ENCODE peak calls at places on chromosomes 2 and 18, in seven cellular contexts. K is SK-N-SH, F is PC-3, D is lower lobe of right lung, N is cardiac muscle cell, B is breast epithelium, T is heart left ventricle. E is an unnamed sample. For H3K36me3 and H3K4me1, the result is how much of the 10 kb centered on the place peaks cover.

GRCh38 chr2:82139979-82140611 is 1835.5 kb upstream of the LRRTM1 start:
- DNase-seq in K (no peak), F (peak), D (no peak), N (no peak), B (no peak), T (no peak), E (no peak)

GRCh38 chr2:69242651-69243051 is 144.4 kb downstream of the GFPT1 start:
- DNase-seq in K (no peak), F (no peak), D (no peak), N (no peak), B (no peak), T (no peak), E (peak)

GRCh38 chr2:28666496-28667184 is 85.0 kb upstream of the PPP1CB start:
- DNase-seq in K (no peak), F (no peak), D (no peak), N (no peak), B (no peak), T (no peak), E (no peak)

GRCh38 chr2:187541086-187542085 is 12.8 kb downstream of the TFPI start:
- DNase-seq in K (no peak), F (peak), D (no peak), N (no peak), B (no peak), T (no peak), E (peak)

GRCh38 chr2:240214790-240215675 is 74.6 kb upstream of the OTOS start:
- DNase-seq in K (no peak), F (no peak), D (no peak), N (no peak), B (peak), T (peak), E (no peak)

GRCh38 chr18:10055125-10055750 is 141.4 kb downstream of the VAPA start:
- DNase-seq in K (no peak), F (no peak), D (no peak), N (no peak), B (no peak), T (no peak), E (no peak)

GRCh38 chr2:1854747-1855146 is 110.4 kb upstream of the PXDN start:
- DNase-seq in K (peak), F (peak), D (no peak), N (peak), B (no peak), T (no peak), E (peak)

GRCh38 chr2:232385660-232386489 is 7.3 kb downstream of the ALPP start:
- DNase-seq in K (no peak), F (peak), D (peak), N (peak), B (no peak), T (peak), E (peak)

GRCh38 chr18:9392726-9393125 is 58.2 kb downstream of the TWSG1 start:
- DNase-seq in K (no peak), F (no peak), D (no peak), N (no peak), B (no peak), T (no peak), E (no peak)

GRCh38 chr2:143907801-143908200 is 612.1 kb downstream of the ZEB2 start:
- DNase-seq in K (no peak), F (no peak), D (no peak), N (no peak), B (no peak), T (no peak), E (no peak)

GRCh38 chr18:54717673-54718435 is 110.4 kb upstream of the RAB27B start:
- DNase-seq in K (peak), F (no peak), D (no peak), N (peak), B (no peak), T (no peak), E (no peak)

GRCh38 chr2:37560241-37560848 is 111.1 kb downstream of the CDC42EP3 start:
- DNase-seq in K (no peak), F (no peak), D (no peak), N (no peak), B (no peak), T (no peak), E (no peak)

GRCh38 chr2:9326975-9327374 is 96.4 kb downstream of the ITGB1BP1 start:
- DNase-seq in K (no peak), F (no peak), D (no peak), N (no peak), B (no peak), T (no peak), E (peak)

GRCh38 chr2:9327873-9328352 is 95.4 kb downstream of the ITGB1BP1 start:
- DNase-seq in K (no peak), F (peak), D (no peak), N (no peak), B (no peak), T (no peak), E (no peak)

GRCh38 chr2:9329497-9329896 is 93.8 kb downstream of the ITGB1BP1 start:
- DNase-seq in K (no peak), F (no peak), D (no peak), N (no peak), B (no peak), T (no peak), E (no peak)

GRCh38 chr2:9328931-9329330 is 94.4 kb downstream of the ITGB1BP1 start:
- DNase-seq in K (no peak), F (no peak), D (no peak), N (no peak), B (no peak), T (no peak), E (no peak)

GRCh38 chr2:9325428-9325827 is 97.9 kb downstream of the ITGB1BP1 start:
- DNase-seq in K (no peak), F (no peak), D (no peak), N (no peak), B (no peak), T (no peak), E (no peak)
- H3K36me3 ChIP-seq in K (half or more), F (half or more), D (under half), N (under half), B (under half), T (under half), E (under half)

DNA sequence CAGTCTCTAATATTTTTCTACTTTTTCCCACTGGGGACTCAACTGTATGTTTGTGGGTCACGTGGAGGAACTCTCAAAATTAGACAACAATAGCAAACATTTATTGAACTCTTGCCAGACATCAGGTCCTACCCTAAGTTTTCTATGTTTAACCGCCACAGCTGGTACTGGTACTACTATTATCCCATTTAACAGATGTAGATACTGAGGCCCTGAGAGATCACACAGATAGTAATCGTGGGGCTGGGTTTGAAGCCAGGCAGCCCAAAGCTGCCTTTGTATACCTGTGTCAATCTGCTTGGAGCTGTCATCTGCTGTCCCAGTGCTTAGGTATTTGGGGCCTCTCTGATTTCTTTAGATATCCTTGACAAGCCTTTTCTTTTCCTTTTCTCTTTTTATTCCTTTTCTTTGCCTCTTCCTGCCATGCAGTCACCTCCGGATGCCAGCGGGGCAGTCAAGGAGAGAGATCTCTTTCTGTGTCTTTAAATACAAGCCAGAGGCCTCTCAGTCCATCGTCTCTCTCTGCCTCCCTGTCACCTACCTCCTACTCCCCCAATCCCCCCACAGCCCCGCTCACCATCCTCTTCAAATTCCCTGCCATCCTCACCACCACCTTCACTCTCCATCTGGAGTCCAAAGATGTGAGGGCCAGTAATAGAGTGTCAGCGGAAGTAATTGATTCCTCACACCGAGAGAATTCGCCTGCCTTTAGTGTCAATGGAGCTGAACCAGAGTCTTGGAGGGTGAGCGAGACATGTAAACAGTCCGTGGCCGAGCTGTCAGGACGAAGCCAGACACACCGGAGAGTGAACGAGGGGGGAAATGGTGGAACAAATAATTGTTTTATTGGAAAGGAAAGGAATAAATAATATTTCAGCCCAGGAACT is 23.5 kb downstream of the NRP2 start:
- DNase-seq in K (no peak), F (no peak), D (no peak), N (no peak), B (no peak), T (no peak), E (no peak)
- H3K4me1 ChIP-seq in K (under half), F (under half), D (half or more), N (under half), B (under half), T (under half), E (half or more)

DNA sequence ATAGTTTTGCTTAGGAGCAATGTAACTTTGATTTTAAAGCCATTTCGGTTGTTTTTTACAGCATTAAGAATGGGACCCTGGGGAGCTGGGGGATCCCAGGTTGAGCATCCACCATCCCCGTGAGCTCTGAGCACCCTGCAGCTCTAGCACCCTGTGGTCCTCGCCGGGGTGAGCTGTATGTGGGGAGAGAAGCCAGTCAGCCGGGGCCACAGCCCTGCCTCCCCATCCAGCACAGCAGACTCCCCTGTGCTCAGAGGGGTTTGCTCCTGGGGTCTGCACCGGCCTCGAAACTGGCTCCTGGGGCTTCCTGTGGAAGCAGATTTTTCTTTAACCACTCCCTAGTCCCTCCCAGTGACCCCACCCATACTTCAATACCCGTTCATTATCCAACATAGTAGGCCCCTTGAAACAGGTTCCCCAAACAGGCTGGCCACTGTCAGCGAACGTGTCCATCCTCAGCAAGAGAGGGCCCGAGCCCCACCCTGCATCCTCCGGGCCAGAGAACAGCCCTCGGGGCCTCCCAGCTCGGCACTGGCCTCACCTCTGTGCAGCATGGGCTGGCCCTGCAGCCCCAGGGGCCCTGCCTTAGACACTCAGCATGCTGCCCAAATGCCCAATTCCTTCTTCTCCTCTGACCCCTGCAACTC is 1.2 kb downstream of the COL6A3 start:
- DNase-seq in K (no peak), F (no peak), D (no peak), N (no peak), B (no peak), T (no peak), E (peak)
- H3K4me3 ChIP-seq in K (no peak), F (no peak), D (peak), N (no peak), B (peak), T (peak), E (peak)

GRCh38 chr2:216172493-216172892 is 63.3 kb downstream of the XRCC5 start:
- DNase-seq in K (no peak), F (no peak), D (no peak), N (no peak), B (no peak), T (no peak), E (no peak)
- H3K36me3 ChIP-seq in K (half or more), F (half or more), D (half or more), N (under half), B (under half), T (half or more), E (half or more)

GRCh38 chr2:26246818-26247217 is 2.1 kb downstream of the HADHB start:
- DNase-seq in K (no peak), F (peak), D (no peak), N (no peak), B (no peak), T (no peak), E (no peak)

GRCh38 chr2:26255735-26256384 is 11.1 kb downstream of the HADHB start:
- DNase-seq in K (no peak), F (peak), D (no peak), N (no peak), B (no peak), T (no peak), E (no peak)

GRCh38 chr2:26249625-26250024 is 4.9 kb downstream of the HADHB start:
- DNase-seq in K (no peak), F (no peak), D (no peak), N (no peak), B (no peak), T (no peak), E (no peak)

DNA sequence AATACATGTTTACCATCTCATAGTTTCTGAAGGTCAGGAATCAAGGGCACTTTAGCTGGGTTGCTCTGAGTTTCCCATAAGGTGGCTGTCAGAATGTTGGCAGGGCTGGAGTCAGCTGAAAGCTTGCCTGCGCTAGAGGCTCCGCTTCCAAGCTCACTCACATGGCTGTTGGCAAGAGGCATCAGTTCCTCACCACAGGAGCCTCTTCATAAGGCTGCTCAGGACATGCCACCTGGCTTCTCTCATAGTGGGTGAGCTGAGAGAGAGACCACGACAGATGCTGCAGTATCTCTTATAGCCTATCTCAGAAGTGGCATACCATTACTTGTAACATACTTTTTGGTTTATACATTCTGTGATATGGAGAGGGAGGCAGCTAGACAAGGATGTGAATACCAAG is 7.2 kb downstream of the HADHB start:
- DNase-seq in K (no peak), F (no peak), D (no peak), N (peak), B (no peak), T (peak), E (no peak)
- H3K4me1 ChIP-seq in K (under half), F (under half), D (under half), N (under half), B (under half), T (under half), E (half or more)

GRCh38 chr18:35415511-35416427 is 38.6 kb upstream of the ZNF396 start:
- DNase-seq in K (no peak), F (no peak), D (no peak), N (no peak), B (no peak), T (no peak), E (peak)
- H3K4me3 ChIP-seq in K (no peak), F (no peak), D (no peak), N (no peak), B (no peak), T (no peak), E (peak)